ENCODE peak calls at places on chromosomes 4 and X, in seven cellular contexts. O is SJSA1, X is mesendoderm, R is prostate gland, P is PC-9, M is aorta, L is colonic mucosa. N is an unnamed sample.

GRCh38 chr4:5772528-5773270 is 61.7 kb downstream of the EVC start:
- DNase-seq in R (no peak), O (no peak), X (no peak), M (no peak), L (no peak), P (no peak), N (no peak)

GRCh38 chrX:103066606-103067005 is 2.6 kb upstream of the BEX1 start:
- DNase-seq in M (no peak), X (no peak), L (no peak), R (no peak), O (no peak), P (no peak), N (no peak)

GRCh38 chr4:171812377-171813194 is 618 bp upstream of the GALNTL6 start:
- DNase-seq in P (no peak), L (no peak), O (no peak), M (peak; percentile 75), X (peak; percentile 24), R (no peak), N (no peak)

GRCh38 chr4:38802561-38803355 is 1.8 kb downstream of the TLR1 start:
- DNase-seq in O (no peak), R (no peak), P (no peak), M (no peak), L (no peak), X (peak; percentile 33), N (no peak)

GRCh38 chr4:89056953-89057398 is at the start of gene FAM13A:
- DNase-seq in L (peak; percentile 81), O (peak; percentile 82), P (peak; percentile 85), M (peak; percentile 87), R (peak; percentile 95), X (peak; percentile 98), N (no peak)

GRCh38 chrX:153969904-153970397 is 1.7 kb downstream of the HCFC1 start:
- DNase-seq in L (no peak), O (peak; percentile 41), R (no peak), M (peak; percentile 85), P (no peak), X (no peak), N (peak; percentile 66)

GRCh38 chrX:150460781-150461180 is 97.7 kb downstream of the MAMLD1 start:
- DNase-seq in O (no peak), R (no peak), P (no peak), L (no peak), M (no peak), X (no peak), N (no peak)

GRCh38 chr4:38242822-38243384 is 282.7 kb downstream of the PTTG2 start:
- DNase-seq in P (peak; percentile 41), R (no peak), M (no peak), O (no peak), X (peak; percentile 56), L (no peak), N (no peak)

GRCh38 chrX:128436397-128437103 is 384.3 kb upstream of the ACTRT1 start:
- DNase-seq in L (no peak), X (no peak), R (peak; percentile 3), O (no peak), P (no peak), M (no peak), N (no peak)

GRCh38 chr4:110275871-110276270 is 77.5 kb upstream of the ELOVL6 start:
- DNase-seq in M (no peak), L (no peak), P (peak; percentile 77), R (no peak), X (no peak), O (peak; percentile 30), N (no peak)

GRCh38 chr4:151922811-151923210 is 162.0 kb upstream of the GATB start:
- DNase-seq in X (no peak), L (no peak), O (no peak), M (no peak), P (no peak), R (no peak), N (no peak)

GRCh38 chr4:111512081-111512774 is 633.0 kb upstream of the FAM241A start:
- DNase-seq in M (no peak), O (peak; percentile 64), R (no peak), X (peak; percentile 24), L (no peak), P (no peak), N (no peak)

GRCh38 chr4:101958547-101958946 is 168.0 kb downstream of the BANK1 start:
- DNase-seq in M (no peak), X (no peak), L (no peak), P (no peak), R (no peak), O (no peak), N (no peak)

GRCh38 chr4:86506591-86506990 is 87.5 kb upstream of the PTPN13 start:
- DNase-seq in X (peak; percentile 38), P (no peak), R (no peak), M (no peak), O (peak; percentile 17), L (no peak), N (no peak)

GRCh38 chr4:155900402-155900801 is 3.1 kb upstream of the TDO2 start:
- DNase-seq in X (peak; percentile 66), P (no peak), O (peak; percentile 7), M (no peak), R (no peak), L (no peak), N (no peak)

GRCh38 chr4:83197555-83198235 is 83.2 kb upstream of the PLAC8 start:
- DNase-seq in P (no peak), X (peak; percentile 57), R (no peak), M (no peak), O (no peak), L (peak; percentile 84), N (no peak)

GRCh38 chr4:5609265-5610007 is 98.9 kb downstream of the EVC2 start:
- DNase-seq in X (no peak), R (no peak), P (no peak), L (no peak), O (no peak), M (no peak), N (no peak)

GRCh38 chr4:55851885-55852284 is 1.6 kb upstream of the EXOC1 start:
- DNase-seq in P (peak; percentile 79), O (no peak), L (peak; percentile 47), M (no peak), R (no peak), X (peak; percentile 77), N (peak; percentile 66)

GRCh38 chr4:172042714-172043114 is 229.5 kb downstream of the GALNTL6 start:
- DNase-seq in M (no peak), R (no peak), X (no peak), P (no peak), L (no peak), O (peak; percentile 2), N (no peak)

GRCh38 chr4:181548873-181549541 is 694.2 kb upstream of the TENM3 start:
- DNase-seq in M (no peak), O (peak; percentile 77), P (no peak), R (no peak), X (peak; percentile 33), L (no peak), N (no peak)

DNA sequence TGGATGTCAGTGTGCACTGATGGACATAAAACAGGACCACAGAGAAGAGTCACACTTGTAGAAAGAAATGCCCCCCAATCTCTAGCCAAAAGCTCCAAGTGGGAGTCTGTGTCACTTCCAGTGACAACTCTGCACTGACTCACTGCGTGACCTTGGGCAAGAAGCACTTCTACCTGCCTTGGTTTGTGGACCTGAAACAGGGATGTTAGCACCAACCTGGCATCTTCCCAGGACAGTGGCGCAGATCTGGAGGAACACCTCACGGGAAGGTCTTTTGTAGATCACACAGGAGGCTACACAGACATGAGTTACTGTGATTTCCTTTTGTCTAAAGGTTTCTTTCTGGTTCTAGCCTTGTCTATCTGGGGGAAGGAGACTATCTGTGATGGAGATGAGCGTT is 80.5 kb upstream of the DHRSX start:
- DNase-seq in P (no peak), M (peak; percentile 9), O (no peak), X (no peak), R (no peak), L (no peak), N (no peak)
- H3K27me3 ChIP-seq in P (no peaks in the 10 kb centered on the region), M (no peaks in the 10 kb centered on the region), O (peaks cover 42% of the 10 kb centered on the region), X (peaks cover 31% of the 10 kb centered on the region), R (peaks cover 8% of the 10 kb centered on the region), L (peaks cover 13% of the 10 kb centered on the region), N (peaks cover 19% of the 10 kb centered on the region)

GRCh38 chr4:683247-683897 is 5.6 kb downstream of the SLC49A3 start:
- DNase-seq in O (no peak), L (no peak), P (no peak), X (no peak), R (no peak), M (no peak), N (peak; percentile 47)
- H3K4me1 ChIP-seq in O (peaks cover 12% of the 10 kb centered on the region), L (peaks cover 19% of the 10 kb centered on the region), P (peaks cover 17% of the 10 kb centered on the region), X (peaks cover 1% of the 10 kb centered on the region), R (peaks cover 3% of the 10 kb centered on the region), M (no peaks in the 10 kb centered on the region), N (peaks cover 13% of the 10 kb centered on the region)

GRCh38 chrX:53080628-53081580 is 1.3 kb upstream of the TSPYL2 start:
- DNase-seq in X (no peak), M (no peak), R (no peak), L (no peak), P (no peak), O (no peak), N (no peak)
- H3K4me3 ChIP-seq in X (no peak overlapping the region), M (no peak overlapping the region), R (peak overlapping the region; percentile 13), L (no peak overlapping the region), P (no peak overlapping the region), O (no peak overlapping the region), N (peak overlapping the region; percentile 84)

GRCh38 chr4:173528378-173529321 is 1.4 kb downstream of the HAND2 start:
- DNase-seq in O (no peak), X (peak; percentile 57), M (peak; percentile 69), R (no peak), P (no peak), L (no peak), N (no peak)

GRCh38 chr4:173529505-173530325 is at the start of gene HAND2:
- DNase-seq in M (peak; percentile 82), X (peak; percentile 71), L (peak; percentile 63), O (no peak), P (no peak), R (no peak), N (no peak)

GRCh38 chr4:173532725-173533511 is 2.9 kb upstream of the HAND2 start:
- DNase-seq in X (no peak), P (no peak), M (no peak), R (no peak), O (no peak), L (no peak), N (no peak)

GRCh38 chr4:173530326-173531062 is 465 bp upstream of the HAND2 start:
- DNase-seq in P (no peak), L (no peak), R (no peak), O (no peak), X (no peak), M (peak; percentile 72), N (no peak)

DNA sequence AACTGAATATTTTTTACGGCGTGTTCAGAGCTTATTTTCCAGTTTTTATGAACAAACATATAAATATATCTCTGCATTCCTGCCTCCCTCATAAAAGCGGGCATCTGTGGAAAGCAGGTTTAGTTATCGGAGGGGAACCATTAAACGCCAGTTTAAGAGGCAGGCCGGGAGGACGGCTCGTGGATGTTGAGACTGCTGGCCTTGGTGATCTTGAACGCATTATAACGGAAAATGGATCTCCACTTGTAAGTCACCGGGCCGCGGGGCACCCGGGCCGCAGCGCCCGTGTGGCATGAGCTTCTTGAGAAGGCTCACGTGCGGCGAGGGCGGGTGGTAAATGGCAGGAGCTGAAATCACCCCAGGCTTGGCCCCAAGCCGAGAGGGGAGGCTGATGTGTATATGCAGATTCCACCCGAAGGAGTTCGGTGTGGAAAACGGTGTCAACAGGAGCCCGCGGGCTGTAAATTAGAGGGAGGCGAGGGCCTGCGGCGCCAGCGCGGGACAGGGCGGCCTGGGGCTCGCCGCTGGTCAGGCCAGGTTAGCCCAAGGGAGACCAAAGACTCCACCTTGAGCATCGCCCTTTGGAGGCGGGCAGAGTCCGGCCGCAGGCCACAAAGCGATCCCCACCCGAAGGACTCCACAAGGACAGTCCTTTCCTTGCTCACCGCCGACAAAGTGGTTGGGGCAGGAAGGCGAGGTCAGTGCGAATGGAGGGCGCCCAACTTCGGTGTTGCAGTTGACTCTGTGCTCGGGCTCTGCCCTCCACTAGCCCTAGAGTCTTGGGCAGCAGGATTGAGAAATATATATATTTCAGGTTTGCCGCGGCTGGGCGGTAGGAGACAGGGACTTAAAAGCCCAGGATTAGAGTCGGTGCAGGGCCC is 1.3 kb upstream of the HAND2 start:
- DNase-seq in P (no peak), L (no peak), O (no peak), M (peak; percentile 74), X (peak; percentile 45), R (no peak), N (no peak)
- H3K27me3 ChIP-seq in P (no peaks in the 10 kb centered on the region), L (peaks cover 77% of the 10 kb centered on the region), O (peaks cover 56% of the 10 kb centered on the region), M (no peaks in the 10 kb centered on the region), X (peaks cover 80% of the 10 kb centered on the region), R (peaks cover 55% of the 10 kb centered on the region), N (peaks cover 4% of the 10 kb centered on the region)

N was measured in Peyer's patch.